ENCODE peak calls at places on chromosomes 6 and 20, in ten cellular contexts. C is tibial nerve; D is lower lobe of right lung; E is psoas muscle; B is right lobe of liver; N is CD4-positive, CD25-positive, alpha-beta regulatory T cell; J is heart right ventricle; X is effector memory CD4-positive, alpha-beta T cell; K is IMR-90; H is GM23338. W is an unnamed sample. For H3K4me1, the result is how much of the 10 kb centered on the place peaks cover.

GRCh38 chr6:170238741-170239565 is 51.9 kb downstream of the DLL1 start:
- DNase-seq in C (no peak), D (no peak), E (no peak), B (peak), N (no peak), J (no peak), X (no peak), K (no peak), H (no peak), W (no peak)

GRCh38 chr6:70183512-70183911 is 119.4 kb downstream of the COL9A1 start:
- DNase-seq in C (no peak), D (no peak), E (no peak), B (no peak), N (no peak), J (no peak), X (no peak), K (no peak), H (no peak), W (no peak)

GRCh38 chr6:132400641-132401119 is 595 bp downstream of the MOXD1 start:
- DNase-seq in C (no peak), D (no peak), E (no peak), B (no peak), N (no peak), J (no peak), X (no peak), K (no peak), H (peak), W (no peak)

GRCh38 chr6:90294989-90295853 is 1.4 kb downstream of the BACH2 start:
- DNase-seq in C (no peak), D (peak), E (peak), B (peak), N (peak), J (peak), X (peak), K (peak), H (peak), W (no peak)

GRCh38 chr6:164072240-164072666 is 657.7 kb downstream of the QKI start:
- DNase-seq in C (no peak), D (no peak), E (no peak), B (no peak), N (no peak), J (no peak), X (no peak), K (no peak), H (no peak), W (no peak)

GRCh38 chr20:34172926-34173325 is 60.9 kb upstream of the EIF2S2 start:
- DNase-seq in C (no peak), D (no peak), E (no peak), B (no peak), N (no peak), J (no peak), X (no peak), K (no peak), H (no peak), W (no peak)

GRCh38 chr20:62040381-62040922 is 25.2 kb downstream of the TAF4 start:
- DNase-seq in C (no peak), D (no peak), E (no peak), B (no peak), N (no peak), J (peak), X (no peak), K (no peak), H (no peak), W (no peak)

GRCh38 chr20:8153281-8153908 is 21.3 kb downstream of the PLCB1 start:
- DNase-seq in C (no peak), D (no peak), E (no peak), B (no peak), N (no peak), J (no peak), X (no peak), K (peak), H (no peak), W (no peak)

GRCh38 chr20:50868509-50869495 is 62.4 kb downstream of the ADNP start:
- DNase-seq in C (no peak), D (peak), E (no peak), B (no peak), N (no peak), J (no peak), X (no peak), K (peak), H (no peak), W (no peak)

GRCh38 chr20:6976535-6976934 is 209.0 kb downstream of the BMP2 start:
- DNase-seq in C (no peak), D (no peak), E (no peak), B (no peak), N (no peak), J (no peak), X (no peak), K (no peak), H (no peak), W (no peak)

GRCh38 chr20:62898970-62899632 is 27.2 kb downstream of the DIDO1 start:
- DNase-seq in C (no peak), D (peak), E (no peak), B (no peak), N (no peak), J (no peak), X (no peak), K (no peak), H (no peak), W (no peak)

GRCh38 chr6:137722749-137723272 is 144.2 kb upstream of the TNFAIP3 start:
- DNase-seq in C (no peak), D (no peak), E (no peak), B (no peak), N (no peak), J (no peak), X (no peak), K (peak), H (no peak), W (no peak)

GRCh38 chr6:43308101-43308989 is at the start of gene CRIP3:
- DNase-seq in C (no peak), D (peak), E (no peak), B (peak), N (peak), J (peak), X (peak), K (no peak), H (peak), W (peak)

GRCh38 chr20:34215711-34216381 is 25.4 kb upstream of the ASIP start:
- DNase-seq in C (peak), D (peak), E (peak), B (peak), N (no peak), J (peak), X (no peak), K (peak), H (peak), W (peak)

GRCh38 chr6:73854998-73855718 is 159.2 kb downstream of the CD109 start:
- DNase-seq in C (peak), D (no peak), E (no peak), B (no peak), N (peak), J (no peak), X (no peak), K (peak), H (peak), W (no peak)

GRCh38 chr20:9301129-9302072 is 213.0 kb upstream of the LAMP5 start:
- DNase-seq in C (peak), D (no peak), E (no peak), B (no peak), N (no peak), J (no peak), X (no peak), K (peak), H (no peak), W (no peak)

GRCh38 chr6:144331610-144332009 is 46.5 kb downstream of the UTRN start:
- DNase-seq in C (no peak), D (no peak), E (no peak), B (no peak), N (no peak), J (no peak), X (no peak), K (peak), H (peak), W (no peak)

GRCh38 chr20:49583669-49584417 is 15.9 kb upstream of the PTGIS start:
- DNase-seq in C (peak), D (peak), E (peak), B (peak), N (no peak), J (peak), X (no peak), K (peak), H (no peak), W (no peak)

GRCh38 chr6:54244430-54244829 is 63.8 kb upstream of the TINAG start:
- DNase-seq in C (no peak), D (no peak), E (no peak), B (no peak), N (no peak), J (no peak), X (no peak), K (peak), H (peak), W (no peak)

GRCh38 chr20:62543470-62544302 is 67.9 kb upstream of the GATA5 start:
- DNase-seq in C (no peak), D (no peak), E (no peak), B (no peak), N (no peak), J (no peak), X (no peak), K (no peak), H (no peak), W (no peak)

GRCh38 chr6:150004783-150005717 is 20.3 kb downstream of the RAET1L start:
- DNase-seq in C (peak), D (peak), E (peak), B (peak), N (peak), J (peak), X (peak), K (peak), H (peak), W (peak)

GRCh38 chr20:1328680-1329330 is at the start of gene SDCBP2:
- DNase-seq in C (no peak), D (peak), E (no peak), B (peak), N (no peak), J (no peak), X (no peak), K (no peak), H (no peak), W (no peak)

GRCh38 chr20:1332749-1333300 is 3.9 kb upstream of the SDCBP2 start:
- DNase-seq in C (no peak), D (no peak), E (no peak), B (no peak), N (no peak), J (no peak), X (no peak), K (no peak), H (no peak), W (no peak)

GRCh38 chr20:1331801-1332453 is 3.0 kb upstream of the SDCBP2 start:
- DNase-seq in C (no peak), D (no peak), E (no peak), B (peak), N (no peak), J (no peak), X (no peak), K (no peak), H (no peak), W (no peak)

GRCh38 chr20:1330075-1330830 is 1.3 kb upstream of the SDCBP2 start:
- DNase-seq in C (peak), D (no peak), E (peak), B (peak), N (peak), J (peak), X (peak), K (no peak), H (no peak), W (no peak)

GRCh38 chr20:1331101-1331500 is 2.2 kb upstream of the SDCBP2 start:
- DNase-seq in C (no peak), D (no peak), E (no peak), B (peak), N (no peak), J (no peak), X (no peak), K (no peak), H (no peak), W (no peak)
- H3K4me1 ChIP-seq in C (under half), D (half or more), E (half or more), B (under half), N (under half), J (half or more), X (under half), K (under half), H (under half), W (under half)

DNA sequence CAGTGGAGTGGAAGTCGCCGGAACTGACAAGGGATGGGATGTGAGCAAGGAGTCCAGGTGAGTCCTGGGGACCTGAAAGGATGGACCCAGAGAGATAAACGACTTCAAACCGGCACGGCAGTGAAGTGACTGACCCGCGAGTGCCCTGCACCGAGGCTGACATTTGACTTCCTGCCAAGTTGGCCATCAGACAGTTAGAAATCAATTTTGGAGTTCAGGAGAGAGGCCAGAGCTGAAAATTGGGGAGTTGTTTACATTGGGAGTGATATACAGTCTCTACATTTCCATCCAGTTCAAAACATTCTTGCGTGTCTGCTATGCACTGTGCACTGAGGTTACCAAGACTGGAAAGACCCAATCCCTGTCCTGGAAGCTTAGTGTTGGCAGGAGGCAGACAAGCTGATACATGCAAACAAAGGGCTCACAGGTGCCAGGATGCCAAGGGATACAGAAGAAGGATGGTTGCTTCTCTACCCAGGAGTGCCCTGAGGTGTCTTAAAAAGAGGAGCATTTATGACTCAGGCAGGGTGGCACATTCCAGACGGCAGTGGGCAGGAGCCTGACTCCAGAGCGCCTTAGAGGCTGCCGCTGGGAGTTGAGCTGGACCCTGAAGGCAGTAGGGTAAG is 186.6 kb downstream of the MTHFD1L start:
- DNase-seq in C (no peak), D (no peak), E (no peak), B (peak), N (no peak), J (no peak), X (no peak), K (no peak), H (no peak), W (no peak)
- H3K4me1 ChIP-seq in C (under half), D (under half), E (under half), B (under half), N (under half), J (under half), X (under half), K (under half), H (under half), W (under half)

GRCh38 chr6:106684011-106684410 is 54.6 kb downstream of the QRSL1 start:
- DNase-seq in C (no peak), D (no peak), E (no peak), B (no peak), N (no peak), J (no peak), X (no peak), K (no peak), H (no peak), W (no peak)
- H3K4me1 ChIP-seq in C (under half), D (under half), E (under half), B (under half), N (under half), J (under half), X (under half), K (under half), H (under half), W (under half)

DNA sequence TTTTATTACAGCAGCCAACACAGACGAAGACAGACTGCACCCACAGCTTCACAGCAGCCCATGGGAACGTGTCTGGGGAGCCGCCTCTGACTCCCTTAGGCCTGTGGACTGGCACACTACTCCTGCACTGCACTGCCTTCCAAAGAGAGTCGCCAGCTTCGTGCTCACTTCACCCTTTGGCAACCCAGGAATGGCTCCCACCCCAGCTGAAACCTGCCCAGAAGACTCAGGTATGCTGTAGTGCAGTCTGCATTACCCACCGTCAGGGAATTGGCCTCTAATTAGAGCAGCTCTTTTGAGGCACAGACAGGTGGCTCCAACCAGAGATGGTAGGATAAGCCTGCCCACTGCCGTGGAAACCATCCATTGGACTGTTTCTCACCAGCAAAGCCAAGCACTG is 39.9 kb upstream of the FRMD1 start:
- DNase-seq in C (no peak), D (no peak), E (no peak), B (peak), N (no peak), J (no peak), X (no peak), K (no peak), H (no peak), W (no peak)
- H3K4me1 ChIP-seq in C (under half), D (under half), E (under half), B (under half), N (under half), J (under half), X (under half), K (under half), H (under half), W (under half)

GRCh38 chr6:110878751-110879539 is 4.4 kb downstream of the AMD1 start:
- DNase-seq in C (peak), D (no peak), E (no peak), B (no peak), N (peak), J (no peak), X (no peak), K (peak), H (peak), W (no peak)
- H3K4me1 ChIP-seq in C (half or more), D (half or more), E (half or more), B (under half), N (half or more), J (half or more), X (half or more), K (under half), H (half or more), W (under half)

DNA sequence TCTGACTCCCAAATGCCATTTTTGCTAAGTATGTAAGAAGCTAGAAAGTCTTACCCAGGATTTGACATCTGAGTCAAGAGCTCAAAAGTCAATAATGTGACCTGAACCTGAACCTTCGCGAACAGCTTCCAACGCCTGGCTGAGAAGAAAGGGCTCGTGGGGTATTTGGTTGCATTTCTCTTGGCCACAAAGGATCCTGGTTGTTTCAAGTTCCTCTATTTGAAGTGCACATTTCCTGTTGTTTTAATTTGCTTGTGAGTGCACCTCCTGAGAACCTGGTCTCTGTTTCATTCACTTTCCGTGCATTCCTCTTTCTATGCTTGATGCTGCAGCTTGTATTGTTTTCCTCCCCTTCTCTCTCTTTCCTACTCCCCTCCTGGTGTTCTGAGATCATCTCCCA is 212.5 kb downstream of the FOXA2 start:
- DNase-seq in C (no peak), D (no peak), E (no peak), B (no peak), N (no peak), J (no peak), X (no peak), K (no peak), H (peak), W (peak)
- H3K4me1 ChIP-seq in C (under half), D (under half), E (under half), B (under half), N (under half), J (under half), X (under half), K (under half), H (under half), W (under half)

DNA sequence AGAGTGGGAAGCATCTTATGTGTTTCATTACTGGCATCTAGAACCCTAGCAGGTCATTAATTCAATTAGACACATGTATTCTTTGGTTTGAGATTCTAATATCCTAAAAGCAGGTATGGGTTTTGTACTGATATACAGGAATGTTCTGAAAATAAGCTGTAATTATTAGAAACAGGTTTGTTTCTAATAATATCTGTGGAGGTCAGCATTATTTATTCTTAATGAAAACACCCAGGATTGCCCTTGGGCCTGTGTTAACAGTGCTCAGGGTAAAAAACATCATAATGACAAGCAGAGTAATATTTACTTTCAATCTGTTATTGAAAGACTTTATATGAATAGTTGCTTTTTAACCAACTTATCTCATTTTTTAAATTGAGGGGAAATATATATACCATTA is 8.0 kb upstream of the TULP4 start:
- DNase-seq in C (no peak), D (no peak), E (no peak), B (no peak), N (no peak), J (no peak), X (no peak), K (no peak), H (no peak), W (no peak)
- H3K4me1 ChIP-seq in C (under half), D (under half), E (under half), B (under half), N (under half), J (under half), X (under half), K (under half), H (under half), W (under half)

GRCh38 chr20:54343634-54344033 is 131.8 kb upstream of the DOK5 start:
- DNase-seq in C (no peak), D (no peak), E (no peak), B (no peak), N (no peak), J (no peak), X (no peak), K (no peak), H (no peak), W (no peak)
- H3K4me1 ChIP-seq in C (under half), D (under half), E (under half), B (under half), N (under half), J (under half), X (under half), K (under half), H (under half), W (under half)

DNA sequence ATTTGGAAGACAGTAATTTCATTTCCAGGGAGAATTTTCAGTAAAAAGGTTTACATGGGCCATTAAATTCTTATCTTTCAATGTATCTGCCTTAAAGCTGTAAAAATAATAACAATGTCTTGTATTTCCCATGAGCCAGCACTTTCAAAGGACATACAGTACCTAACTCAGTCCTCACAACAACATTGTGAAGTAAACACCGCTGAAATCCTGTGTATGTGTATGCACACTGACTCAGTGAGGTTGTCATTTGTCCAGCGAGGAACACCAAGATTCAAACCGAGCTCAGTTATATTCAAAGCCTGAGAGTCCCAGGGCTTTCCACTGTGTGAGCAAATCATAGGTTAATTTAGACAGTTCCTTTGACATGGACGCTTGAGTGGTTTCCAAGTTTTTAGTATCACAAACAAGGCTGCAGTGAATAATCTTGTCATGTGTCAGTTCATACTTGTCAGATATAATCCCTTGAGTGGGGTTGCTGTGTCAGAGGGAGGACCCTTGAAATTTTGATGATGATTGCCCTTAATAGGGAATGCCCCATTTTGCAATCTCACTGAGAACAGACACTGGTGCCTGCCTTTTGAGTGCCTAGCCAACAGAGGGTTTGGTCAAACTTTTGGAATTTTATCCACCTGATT is 50.0 kb upstream of the SLC22A23 start:
- DNase-seq in C (no peak), D (no peak), E (no peak), B (no peak), N (no peak), J (no peak), X (no peak), K (peak), H (no peak), W (no peak)
- H3K4me1 ChIP-seq in C (under half), D (under half), E (under half), B (under half), N (under half), J (under half), X (under half), K (under half), H (under half), W (under half)